ENCODE peak calls at places on chromosome 4, in four cellular contexts. Z is kidney, X is choroid plexus epithelial cell, U is WTC11. F is an unnamed sample.

GRCh38 chr4:142297313-142297712 is 548.8 kb downstream of the INPP4B start:
- DNase-seq in X (no peak), Z (no peak), U (no peak), F (no peak)

GRCh38 chr4:120043828-120044227 is 22.8 kb downstream of the MAD2L1 start:
- DNase-seq in X (peak), Z (no peak), U (no peak), F (no peak)

GRCh38 chr4:26088433-26088928 is 174.5 kb downstream of the SMIM20 start:
- DNase-seq in X (peak), U (no peak), Z (no peak), F (no peak)

GRCh38 chr4:118282692-118283091 is 70.1 kb downstream of the PRSS12 start:
- DNase-seq in X (peak), Z (no peak), U (no peak), F (no peak)

GRCh38 chr4:52566136-52567031 is 92.7 kb downstream of the USP46 start:
- DNase-seq in Z (no peak), U (no peak), X (no peak), F (no peak)

GRCh38 chr4:125091031-125091540 is 223.7 kb upstream of the FAT4 start:
- DNase-seq in U (no peak), X (no peak), Z (no peak), F (no peak)

GRCh38 chr4:24796632-24797031 is 1.3 kb downstream of the SOD3 start:
- DNase-seq in U (no peak), X (no peak), Z (no peak), F (no peak)

GRCh38 chr4:25234390-25235367 is 846 bp downstream of the PI4K2B start:
- DNase-seq in Z (peak), X (peak), U (peak), F (peak)

GRCh38 chr4:186700746-186701145 is 22.9 kb downstream of the FAT1 start:
- DNase-seq in U (no peak), X (no peak), Z (no peak), F (peak)

GRCh38 chr4:156672492-156672891 is 299.1 kb downstream of the PDGFC start:
- DNase-seq in U (no peak), X (no peak), Z (no peak), F (no peak)

GRCh38 chr4:106312997-106313522 is 2.9 kb downstream of the TBCK start:
- DNase-seq in Z (no peak), U (no peak), X (no peak), F (no peak)

GRCh38 chr4:74262522-74262921 is 45.7 kb upstream of the EPGN start:
- DNase-seq in X (peak), U (no peak), Z (no peak), F (no peak)

GRCh38 chr4:102524691-102525090 is 23.5 kb downstream of the NFKB1 start:
- DNase-seq in X (no peak), Z (no peak), U (no peak), F (no peak)

GRCh38 chr4:64781737-64782326 is 372.6 kb upstream of the TECRL start:
- DNase-seq in Z (no peak), U (no peak), X (peak), F (no peak)

GRCh38 chr4:48341776-48342558 is 638 bp downstream of the SLAIN2 start:
- DNase-seq in U (peak), X (peak), Z (peak), F (peak)

GRCh38 chr4:7197910-7198309 is 5.6 kb downstream of the SORCS2 start:
- DNase-seq in X (no peak), U (no peak), Z (no peak), F (no peak)

GRCh38 chr4:183691897-183692296 is 32.8 kb downstream of the TRAPPC11 start:
- DNase-seq in Z (no peak), X (no peak), U (no peak), F (no peak)

GRCh38 chr4:38455092-38455855 is 208.7 kb upstream of the KLF3 start:
- DNase-seq in U (no peak), X (no peak), Z (no peak), F (no peak)

GRCh38 chr4:132123870-132124623 is 1025.0 kb upstream of the PCDH10 start:
- DNase-seq in U (peak), X (peak), Z (no peak), F (no peak)

GRCh38 chr4:211033-211511 is 86.8 kb downstream of the ZNF718 start:
- DNase-seq in Z (no peak), U (no peak), X (no peak), F (no peak)

GRCh38 chr4:7861440-7861881 is 78.2 kb downstream of the AFAP1 start:
- DNase-seq in Z (no peak), U (peak), X (peak), F (no peak)

GRCh38 chr4:67565284-67565683 is 6.8 kb downstream of the STAP1 start:
- DNase-seq in Z (no peak), U (no peak), X (peak), F (no peak)

GRCh38 chr4:76590847-76591281 is 155.8 kb downstream of the SHROOM3 start:
- DNase-seq in X (peak), U (no peak), Z (no peak), F (no peak)

GRCh38 chr4:52852696-52853095 is 9.4 kb upstream of the RASL11B start:
- DNase-seq in Z (no peak), X (no peak), U (no peak), F (no peak)

GRCh38 chr4:7687006-7687405 is 252.3 kb upstream of the PSAPL1 start:
- DNase-seq in Z (no peak), U (no peak), X (no peak), F (no peak)

GRCh38 chr4:148787285-148787684 is 345.1 kb upstream of the NR3C2 start:
- DNase-seq in X (no peak), Z (no peak), U (no peak), F (no peak)

GRCh38 chr4:10747186-10747585 is 62.6 kb upstream of the CLNK start:
- DNase-seq in Z (no peak), U (no peak), X (no peak), F (no peak)
- TF ChIP-seq CTCF in Z (no peak), U (no peak), X (no peak), F (no peak)

DNA sequence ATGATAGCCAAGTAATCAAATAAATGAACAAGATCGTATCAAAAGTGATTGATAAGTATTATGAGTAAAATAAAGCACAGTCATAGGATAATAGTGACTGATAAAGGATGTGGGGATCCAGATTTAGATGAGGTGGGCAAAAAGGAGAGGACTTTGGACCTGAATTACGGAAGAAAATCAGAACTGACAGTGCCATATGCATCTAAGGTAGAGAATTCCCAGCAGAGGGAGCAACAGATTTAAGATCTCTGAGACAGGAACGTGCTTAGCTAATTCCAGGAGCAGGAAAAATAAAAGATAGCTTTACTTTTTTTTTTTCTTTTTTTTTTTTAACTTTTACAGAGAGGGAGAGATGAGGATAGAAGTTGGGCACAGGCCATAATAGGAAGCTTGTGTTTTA is 189.9 kb downstream of the NWD2 start:
- DNase-seq in Z (no peak), X (peak), U (no peak), F (no peak)
- TF ChIP-seq CTCF in Z (no peak), X (peak), U (no peak), F (no peak)

GRCh38 chr4:152956650-152957436 is 20.7 kb downstream of the FHDC1 start:
- DNase-seq in Z (no peak), U (no peak), X (peak), F (peak)

GRCh38 chr4:152956167-152956566 is 20.0 kb downstream of the FHDC1 start:
- DNase-seq in U (no peak), X (no peak), Z (no peak), F (no peak)

GRCh38 chr4:152959080-152959479 is 23.0 kb downstream of the FHDC1 start:
- DNase-seq in U (no peak), X (no peak), Z (no peak), F (no peak)

GRCh38 chr4:152961041-152961751 is 25.1 kb downstream of the FHDC1 start:
- DNase-seq in U (no peak), X (no peak), Z (no peak), F (no peak)

GRCh38 chr4:152957437-152958185 is 21.5 kb downstream of the FHDC1 start:
- DNase-seq in X (peak), U (no peak), Z (no peak), F (peak)
- TF ChIP-seq CTCF in X (peak), U (no peak), Z (no peak), F (no peak)

GRCh38 chr4:98739718-98740117 is 81.3 kb upstream of the TSPAN5 start:
- DNase-seq in Z (no peak), X (no peak), U (no peak), F (no peak)

GRCh38 chr4:98745372-98745771 is 87.0 kb upstream of the TSPAN5 start:
- DNase-seq in X (peak), U (peak), Z (no peak), F (no peak)

GRCh38 chr4:98746530-98746929 is 88.1 kb upstream of the TSPAN5 start:
- DNase-seq in U (no peak), Z (no peak), X (no peak), F (no peak)

GRCh38 chr4:98744372-98745150 is 86.2 kb upstream of the TSPAN5 start:
- DNase-seq in X (no peak), U (no peak), Z (no peak), F (no peak)

DNA sequence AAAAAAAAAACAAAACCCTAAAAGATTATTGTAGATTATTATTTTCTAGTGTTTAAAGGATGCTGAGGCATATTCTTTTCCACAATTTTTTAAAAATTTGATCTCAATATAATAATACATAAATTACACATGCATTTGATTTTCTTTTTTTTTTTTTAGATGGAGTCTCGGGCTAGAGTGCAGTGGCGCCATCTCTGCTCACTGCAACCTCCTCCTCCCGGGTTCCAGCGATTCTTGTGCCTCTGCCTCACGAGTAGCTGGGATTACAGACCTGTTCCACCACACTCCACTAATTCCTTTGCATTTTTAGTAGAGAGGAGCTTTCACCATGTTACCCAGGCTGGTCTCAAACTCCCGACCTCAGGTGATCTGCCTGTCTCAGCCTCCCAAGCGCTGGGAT is 83.5 kb upstream of the TSPAN5 start:
- DNase-seq in U (no peak), X (no peak), Z (no peak), F (no peak)
- TF ChIP-seq CTCF in U (no peak), X (no peak), Z (no peak), F (no peak)

DNA sequence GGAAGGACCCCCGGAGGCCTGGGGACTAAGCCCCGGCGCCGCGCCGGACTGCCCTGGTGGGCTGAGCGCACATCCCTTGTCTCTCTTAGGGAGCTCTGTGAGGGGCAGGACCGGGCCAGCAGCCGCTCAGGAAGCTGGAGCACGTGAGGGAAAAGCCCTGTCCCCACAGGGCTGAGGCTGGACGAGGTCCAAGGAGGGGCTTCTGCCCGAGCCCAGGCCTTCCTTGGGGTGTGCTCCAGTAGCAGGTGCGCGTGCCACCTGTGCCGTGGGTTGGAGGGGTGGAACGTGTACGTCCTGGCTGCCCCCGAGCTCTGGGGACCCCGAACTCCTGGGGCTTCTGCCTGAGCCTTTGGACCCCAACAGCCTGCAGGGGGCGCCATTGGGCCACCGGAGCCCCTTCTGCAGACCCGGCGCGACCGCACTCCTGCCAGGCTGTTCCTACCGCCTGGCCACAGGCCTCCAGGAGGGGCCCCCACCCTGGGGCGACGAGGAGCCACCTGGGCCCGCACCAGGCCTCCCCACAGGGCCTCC is 27.2 kb downstream of the TACC3 start:
- DNase-seq in U (peak), Z (peak), X (peak), F (peak)
- TF ChIP-seq CTCF in U (peak), Z (peak), X (peak), F (peak)

GRCh38 chr4:3399277-3400194 is 42.2 kb upstream of the HGFAC start:
- DNase-seq in X (peak), U (no peak), Z (no peak), F (no peak)
- TF ChIP-seq CTCF in X (peak), U (no peak), Z (no peak), F (no peak)

GRCh38 chr4:32417113-32417704 is 1697.0 kb downstream of the PCDH7 start:
- DNase-seq in Z (no peak), U (no peak), X (peak), F (no peak)
- TF ChIP-seq CTCF in Z (no peak), U (no peak), X (peak), F (no peak)

GRCh38 chr4:94332983-94333590 is 9.5 kb downstream of the HPGDS start:
- DNase-seq in Z (no peak), U (no peak), X (peak), F (no peak)
- TF ChIP-seq CTCF in Z (no peak), U (no peak), X (peak), F (no peak)

F was measured in nephron progenitor cell.